ENCODE peak calls at places on chromosomes 5 and 9, in eight cellular contexts. U is stimulated activated CD8-positive, alpha-beta memory T cell treated with anti-CD3 and anti-CD28 coated beads, Interleukin-4, amount 100 ng/mL, for 4 hours; S is endothelial cell; R is frontal cortex; E is HuH-7; T is H1; P is stomach; D is H4. H is an unnamed sample.

GRCh38 chr9:91192379-91192775 is 169.3 kb downstream of the AUH start:
- DNase-seq in U (no peak), S (no peak), R (peak; percentile 29), E (no peak), T (peak; percentile 24), P (no peak), D (peak; percentile 24), H (no peak)

GRCh38 chr5:78399115-78399514 is 38.7 kb downstream of the SCAMP1 start:
- DNase-seq in U (no peak), S (no peak), R (no peak), E (no peak), T (no peak), P (no peak), D (no peak), H (no peak)

GRCh38 chr5:110790673-110791072 is 51.9 kb downstream of the SLC25A46 start:
- DNase-seq in U (no peak), S (no peak), R (no peak), E (no peak), T (no peak), P (no peak), D (peak; percentile 18), H (no peak)

GRCh38 chr5:65722575-65723424 is 795 bp downstream of the NLN start:
- DNase-seq in U (no peak), S (peak; percentile 15), R (peak; percentile 33), E (peak; percentile 51), T (peak; percentile 52), P (no peak), D (peak; percentile 45), H (no peak)

GRCh38 chr9:12833701-12834100 is 58.9 kb downstream of the LURAP1L start:
- DNase-seq in U (no peak), S (no peak), R (no peak), E (no peak), T (no peak), P (no peak), D (no peak), H (no peak)

GRCh38 chr9:123522921-123523320 is 166.9 kb downstream of the CRB2 start:
- DNase-seq in U (no peak), S (no peak), R (no peak), E (no peak), T (no peak), P (no peak), D (no peak), H (no peak)

GRCh38 chr9:33290994-33291397 is 680 bp downstream of the NFX1 start:
- DNase-seq in U (no peak), S (no peak), R (no peak), E (no peak), T (no peak), P (no peak), D (no peak), H (no peak)

GRCh38 chr9:100096378-100096916 is 2.4 kb downstream of the ERP44 start:
- DNase-seq in U (no peak), S (no peak), R (no peak), E (no peak), T (no peak), P (no peak), D (no peak), H (no peak)

GRCh38 chr9:94014066-94014654 is 59.0 kb upstream of the BARX1 start:
- DNase-seq in U (no peak), S (peak; percentile 22), R (no peak), E (peak; percentile 30), T (no peak), P (no peak), D (peak; percentile 41), H (peak; percentile 18)

GRCh38 chr9:137969008-137969407 is 91.4 kb downstream of the CACNA1B start:
- DNase-seq in U (no peak), S (no peak), R (no peak), E (no peak), T (no peak), P (peak; percentile 20), D (no peak), H (no peak)

GRCh38 chr5:142421158-142421617 is 96.4 kb upstream of the SPRY4 start:
- DNase-seq in U (no peak), S (no peak), R (no peak), E (peak; percentile 40), T (no peak), P (no peak), D (no peak), H (no peak)

GRCh38 chr9:68669189-68669588 is 35.9 kb upstream of the PIP5K1B start:
- DNase-seq in U (no peak), S (no peak), R (no peak), E (no peak), T (no peak), P (no peak), D (no peak), H (peak; percentile 59)

GRCh38 chr5:6749026-6749716 is 35.9 kb downstream of the TENT4A start:
- DNase-seq in U (no peak), S (no peak), R (no peak), E (no peak), T (no peak), P (no peak), D (no peak), H (no peak)

GRCh38 chr5:138544171-138545134 is 1.4 kb upstream of the ETF1 start:
- DNase-seq in U (no peak), S (no peak), R (no peak), E (no peak), T (no peak), P (no peak), D (no peak), H (no peak)

GRCh38 chr5:103800728-103801127 is 238.1 kb upstream of the NUDT12 start:
- DNase-seq in U (no peak), S (no peak), R (no peak), E (no peak), T (no peak), P (no peak), D (no peak), H (no peak)

GRCh38 chr9:133656211-133657119 is 20.3 kb downstream of the DBH start:
- DNase-seq in U (no peak), S (no peak), R (no peak), E (no peak), T (no peak), P (no peak), D (no peak), H (no peak)

GRCh38 chr5:140795259-140795641 is 598 bp downstream of the PCDHA2 start:
- DNase-seq in U (no peak), S (peak; percentile 35), R (no peak), E (peak; percentile 96), T (no peak), P (no peak), D (peak; percentile 29), H (no peak)

GRCh38 chr5:53923969-53924876 is 363.8 kb downstream of the NDUFS4 start:
- DNase-seq in U (no peak), S (no peak), R (no peak), E (no peak), T (no peak), P (no peak), D (no peak), H (no peak)

GRCh38 chr9:94568250-94568889 is 13.5 kb downstream of the PCAT7 start:
- DNase-seq in U (no peak), S (no peak), R (no peak), E (no peak), T (peak; percentile 17), P (no peak), D (no peak), H (no peak)

GRCh38 chr5:131357739-131358561 is 94.1 kb downstream of the CDC42SE2 start:
- DNase-seq in U (no peak), S (no peak), R (no peak), E (no peak), T (no peak), P (no peak), D (no peak), H (no peak)

GRCh38 chr9:20606637-20607036 is 15.7 kb downstream of the MLLT3 start:
- DNase-seq in U (no peak), S (no peak), R (no peak), E (no peak), T (no peak), P (no peak), D (no peak), H (no peak)

GRCh38 chr9:37818849-37819248 is 18.3 kb downstream of the DCAF10 start:
- DNase-seq in U (no peak), S (no peak), R (no peak), E (no peak), T (no peak), P (no peak), D (no peak), H (no peak)

GRCh38 chr9:10534863-10535262 is 77.9 kb downstream of the PTPRD start:
- DNase-seq in U (no peak), S (no peak), R (no peak), E (no peak), T (no peak), P (no peak), D (no peak), H (no peak)

GRCh38 chr5:179380211-179381035 is 35.2 kb upstream of the ADAMTS2 start:
- DNase-seq in U (no peak), S (no peak), R (no peak), E (no peak), T (no peak), P (no peak), D (no peak), H (no peak)

GRCh38 chr9:89498845-89499480 is 1.1 kb upstream of the SEMA4D start:
- DNase-seq in U (no peak), S (no peak), R (no peak), E (no peak), T (no peak), P (peak; percentile 22), D (no peak), H (no peak)

GRCh38 chr5:119435436-119436132 is 16.7 kb upstream of the HSD17B4 start:
- DNase-seq in U (peak; percentile 51), S (peak; percentile 61), R (no peak), E (peak; percentile 32), T (peak; percentile 87), P (peak; percentile 79), D (peak; percentile 57), H (no peak)

GRCh38 chr5:16855475-16855874 is 80.6 kb downstream of the MYO10 start:
- DNase-seq in U (no peak), S (peak; percentile 24), R (no peak), E (no peak), T (no peak), P (peak; percentile 39), D (no peak), H (no peak)

GRCh38 chr5:149133795-149134777 is 7.2 kb upstream of the ABLIM3 start:
- DNase-seq in U (no peak), S (no peak), R (no peak), E (no peak), T (no peak), P (peak; percentile 55), D (peak; percentile 78), H (no peak)